ENCODE peak calls at places on chromosome 12, in five cellular contexts. S is heart right ventricle; B is uterus; T is CD8-positive, alpha-beta T cell; V is body of pancreas. Z is an unnamed sample. For H3K4me1, the result is how much of the 10 kb centered on the place peaks cover.

GRCh38 chr12:122227341-122227740 is 1.5 kb upstream of the DIABLO start:
- DNase-seq in S (no peak), B (no peak), T (peak), V (no peak), Z (no peak)

GRCh38 chr12:41795910-41796309 is 348.8 kb downstream of the GXYLT1 start:
- DNase-seq in S (no peak), B (no peak), T (no peak), V (no peak), Z (no peak)

GRCh38 chr12:28340261-28340660 is 150.0 kb downstream of the CCDC91 start:
- DNase-seq in S (no peak), B (no peak), T (no peak), V (no peak), Z (no peak)

GRCh38 chr12:107992870-107993451 is 136.1 kb upstream of the WSCD2 start:
- DNase-seq in S (no peak), B (no peak), T (no peak), V (peak), Z (no peak)

GRCh38 chr12:5746496-5746895 is 198.6 kb downstream of the ANO2 start:
- DNase-seq in S (no peak), B (no peak), T (no peak), V (no peak), Z (no peak)

GRCh38 chr12:5114436-5114835 is 70.8 kb downstream of the KCNA5 start:
- DNase-seq in S (no peak), B (no peak), T (no peak), V (no peak), Z (no peak)

GRCh38 chr12:96241484-96242256 is 47.5 kb downstream of the ELK3 start:
- DNase-seq in S (no peak), B (peak), T (peak), V (no peak), Z (no peak)

GRCh38 chr12:131088701-131089525 is 135.2 kb downstream of the ADGRD1 start:
- DNase-seq in S (no peak), B (peak), T (no peak), V (no peak), Z (peak)

GRCh38 chr12:82688035-82688501 is 1.4 kb downstream of the TMTC2 start:
- DNase-seq in S (no peak), B (no peak), T (no peak), V (no peak), Z (no peak)

GRCh38 chr12:12877789-12878455 is 13.4 kb upstream of the GPRC5A start:
- DNase-seq in S (no peak), B (no peak), T (no peak), V (no peak), Z (peak)

GRCh38 chr12:6199531-6200265 is 502 bp upstream of the CD9 start:
- DNase-seq in S (no peak), B (peak), T (no peak), V (peak), Z (peak)

GRCh38 chr12:40819427-40820108 is 127.3 kb downstream of the CNTN1 start:
- DNase-seq in S (no peak), B (no peak), T (no peak), V (peak), Z (peak)

GRCh38 chr12:122841544-122842321 is 6.5 kb downstream of the HIP1R start:
- DNase-seq in S (no peak), B (no peak), T (no peak), V (peak), Z (peak)

GRCh38 chr12:98294426-98294825 is 221.0 kb upstream of the TMPO start:
- DNase-seq in S (no peak), B (no peak), T (no peak), V (no peak), Z (no peak)

GRCh38 chr12:54148560-54149439 is 40.0 kb downstream of the SMUG1 start:
- DNase-seq in S (no peak), B (no peak), T (no peak), V (no peak), Z (no peak)

GRCh38 chr12:91767237-91767636 is 378.4 kb downstream of the BTG1 start:
- DNase-seq in S (no peak), B (no peak), T (no peak), V (no peak), Z (no peak)

GRCh38 chr12:23906329-23906728 is 43.1 kb downstream of the SOX5 start:
- DNase-seq in S (no peak), B (no peak), T (no peak), V (peak), Z (no peak)

GRCh38 chr12:12839886-12840285 is 26.7 kb downstream of the DDX47 start:
- DNase-seq in S (peak), B (no peak), T (no peak), V (no peak), Z (peak)

GRCh38 chr12:131454418-131455217 is 256.3 kb upstream of the SFSWAP start:
- DNase-seq in S (peak), B (no peak), T (no peak), V (peak), Z (no peak)

GRCh38 chr12:45215419-45216296 is at the start of gene ANO6:
- DNase-seq in S (peak), B (peak), T (peak), V (peak), Z (peak)

GRCh38 chr12:94798107-94798506 is 147.8 kb upstream of the TMCC3 start:
- DNase-seq in S (no peak), B (no peak), T (no peak), V (no peak), Z (no peak)

GRCh38 chr12:119959435-119959834 is 29.6 kb upstream of the BICDL1 start:
- DNase-seq in S (no peak), B (no peak), T (no peak), V (no peak), Z (no peak)

GRCh38 chr12:112941528-112942335 is 3.5 kb downstream of the OAS3 start:
- DNase-seq in S (no peak), B (no peak), T (no peak), V (no peak), Z (no peak)

GRCh38 chr12:58918475-58918874 is 1.8 kb downstream of the LRIG3 start:
- DNase-seq in S (no peak), B (no peak), T (no peak), V (no peak), Z (no peak)

GRCh38 chr12:124392991-124393790 is 98.3 kb downstream of the RFLNA start:
- DNase-seq in S (peak), B (peak), T (no peak), V (peak), Z (peak)

GRCh38 chr12:95169368-95169767 is 47.9 kb downstream of the FGD6 start:
- DNase-seq in S (no peak), B (no peak), T (no peak), V (peak), Z (no peak)

GRCh38 chr12:118189761-118190181 is 53.8 kb downstream of the PEBP1 start:
- DNase-seq in S (peak), B (peak), T (no peak), V (peak), Z (peak)

GRCh38 chr12:120078868-120079267 is 37.7 kb downstream of the RAB35 start:
- DNase-seq in S (no peak), B (no peak), T (no peak), V (no peak), Z (peak)

GRCh38 chr12:108572166-108572790 is 9.9 kb downstream of the ISCU start:
- DNase-seq in S (no peak), B (no peak), T (no peak), V (no peak), Z (no peak)

GRCh38 chr12:126930234-126930633 is 1336.7 kb upstream of the TMEM132C start:
- DNase-seq in S (no peak), B (no peak), T (no peak), V (no peak), Z (no peak)

GRCh38 chr12:123952037-123952436 is 20.6 kb downstream of the CCDC92 start:
- DNase-seq in S (no peak), B (no peak), T (no peak), V (no peak), Z (no peak)

GRCh38 chr12:113392988-113393579 is 10.6 kb downstream of the SDS start:
- DNase-seq in S (no peak), B (no peak), T (no peak), V (no peak), Z (no peak)

GRCh38 chr12:13024151-13024946 is 19.8 kb upstream of the FAM234B start:
- DNase-seq in S (no peak), B (peak), T (no peak), V (peak), Z (no peak)

GRCh38 chr12:126747530-126748149 is 1519.3 kb upstream of the TMEM132C start:
- DNase-seq in S (peak), B (no peak), T (peak), V (peak), Z (no peak)

GRCh38 chr12:82673698-82674097 is 13.0 kb upstream of the TMTC2 start:
- DNase-seq in S (no peak), B (no peak), T (no peak), V (no peak), Z (no peak)

GRCh38 chr12:124765571-124766489 is 97.8 kb downstream of the SCARB1 start:
- DNase-seq in S (no peak), B (no peak), T (no peak), V (no peak), Z (no peak)

GRCh38 chr12:39592295-39592694 is 27.3 kb downstream of the ABCD2 start:
- DNase-seq in S (no peak), B (no peak), T (no peak), V (no peak), Z (no peak)

GRCh38 chr12:68591716-68592437 is 18.8 kb upstream of the RAP1B start:
- DNase-seq in S (no peak), B (no peak), T (no peak), V (no peak), Z (no peak)

GRCh38 chr12:48291511-48291910 is 59.2 kb downstream of the ZNF641 start:
- DNase-seq in S (no peak), B (no peak), T (no peak), V (no peak), Z (no peak)

GRCh38 chr12:48292030-48292429 is 58.7 kb downstream of the ZNF641 start:
- DNase-seq in S (no peak), B (no peak), T (no peak), V (no peak), Z (no peak)

GRCh38 chr12:48302161-48302896 is 48.4 kb downstream of the ZNF641 start:
- DNase-seq in S (no peak), B (no peak), T (no peak), V (no peak), Z (no peak)

GRCh38 chr12:48300774-48301173 is 49.9 kb downstream of the ZNF641 start:
- DNase-seq in S (no peak), B (no peak), T (no peak), V (no peak), Z (no peak)

GRCh38 chr12:48296586-48297396 is 53.9 kb downstream of the ZNF641 start:
- DNase-seq in S (peak), B (peak), T (no peak), V (peak), Z (peak)
- H3K4me3 ChIP-seq in S (peak), B (peak), T (peak), V (peak), Z (peak)

GRCh38 chr12:53047221-53048032 is 2.4 kb upstream of the TNS2 start:
- DNase-seq in S (peak), B (peak), T (peak), V (peak), Z (peak)

GRCh38 chr12:53048033-53048779 is 1.7 kb upstream of the TNS2 start:
- DNase-seq in S (peak), B (peak), T (no peak), V (peak), Z (peak)

GRCh38 chr12:53049582-53050318 is at the start of gene TNS2:
- DNase-seq in S (peak), B (peak), T (no peak), V (peak), Z (peak)

GRCh38 chr12:53050426-53051057 is 677 bp downstream of the TNS2 start:
- DNase-seq in S (no peak), B (no peak), T (no peak), V (no peak), Z (no peak)

GRCh38 chr12:53048780-53049401 is 974 bp upstream of the TNS2 start:
- DNase-seq in S (peak), B (peak), T (no peak), V (peak), Z (peak)
- H3K4me1 ChIP-seq in S (half or more), B (under half), T (under half), V (half or more), Z (under half)

GRCh38 chr12:3753549-3754284 is 808 bp upstream of the CRACR2A start:
- DNase-seq in S (no peak), B (peak), T (no peak), V (peak), Z (no peak)
- H3K4me3 ChIP-seq in S (peak), B (no peak), T (peak), V (no peak), Z (no peak)

DNA sequence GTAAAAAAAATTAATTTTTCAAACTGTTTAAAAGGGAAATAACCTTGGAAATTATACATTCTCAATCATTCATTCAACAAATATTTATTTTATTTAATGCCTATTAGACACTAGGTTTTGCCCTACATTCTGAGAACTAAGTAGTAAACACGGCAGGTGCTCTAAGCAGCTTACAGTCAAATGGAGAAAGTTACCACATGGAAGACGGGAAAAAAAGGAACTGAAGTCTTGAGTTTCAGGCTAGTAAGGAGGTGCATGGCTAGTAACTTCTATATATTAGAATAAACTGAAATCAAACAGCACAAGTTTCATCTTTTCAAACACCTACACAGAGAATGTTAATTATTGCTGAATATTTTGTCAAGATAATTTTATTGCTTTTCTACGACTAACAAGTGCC is 52.9 kb downstream of the C12orf42 start:
- DNase-seq in S (no peak), B (no peak), T (no peak), V (no peak), Z (no peak)
- H3K4me1 ChIP-seq in S (under half), B (under half), T (under half), V (under half), Z (under half)